ENCODE peak calls at places on chromosomes 2 and 18, in five cellular contexts. Z is GM23338, U is psoas muscle, T is hepatocyte, D is HepG2. Q is an unnamed sample.

GRCh38 chr2:133171396-133172004 is 396.8 kb downstream of the NCKAP5 start:
- DNase-seq in Z (peak; percentile 83), U (no peak), T (peak; percentile 72), D (peak; percentile 58), Q (peak; percentile 71)

GRCh38 chr2:236600158-236600557 is 30.5 kb downstream of the ACKR3 start:
- DNase-seq in Z (no peak), U (no peak), T (no peak), D (no peak), Q (no peak)

GRCh38 chr2:45888641-45889040 is 237.2 kb downstream of the PRKCE start:
- DNase-seq in Z (no peak), U (no peak), T (no peak), D (no peak), Q (peak; percentile 49)

GRCh38 chr2:9637330-9637729 is 6.5 kb upstream of the YWHAQ start:
- DNase-seq in Z (no peak), U (no peak), T (no peak), D (peak; percentile 62), Q (no peak)

GRCh38 chr2:46187112-46187618 is 110.0 kb upstream of the EPAS1 start:
- DNase-seq in Z (no peak), U (no peak), T (no peak), D (peak; percentile 86), Q (peak; percentile 51)

GRCh38 chr18:48206887-48207286 is 202.3 kb downstream of the ZBTB7C start:
- DNase-seq in Z (no peak), U (no peak), T (no peak), D (no peak), Q (no peak)

GRCh38 chr18:10754128-10754527 is 228.3 kb downstream of the NAPG start:
- DNase-seq in Z (no peak), U (no peak), T (no peak), D (no peak), Q (no peak)

GRCh38 chr2:112048887-112049286 is 6.2 kb upstream of the TMEM87B start:
- DNase-seq in Z (peak; percentile 64), U (no peak), T (peak; percentile 60), D (peak; percentile 71), Q (peak; percentile 75)

GRCh38 chr2:120317180-120317533 is 28.8 kb upstream of the INHBB start:
- DNase-seq in Z (no peak), U (no peak), T (no peak), D (no peak), Q (no peak)

GRCh38 chr2:175203621-175204496 is 22.3 kb upstream of the ATP5MC3 start:
- DNase-seq in Z (peak; percentile 86), U (peak; percentile 38), T (peak; percentile 79), D (peak; percentile 50), Q (peak; percentile 66)

GRCh38 chr2:88843651-88844050 is 152.2 kb downstream of the RPIA start:
- DNase-seq in Z (no peak), U (no peak), T (no peak), D (no peak), Q (no peak)

GRCh38 chr2:88842656-88843055 is 151.2 kb downstream of the RPIA start:
- DNase-seq in Z (no peak), U (no peak), T (no peak), D (no peak), Q (no peak)

GRCh38 chr2:88841224-88841929 is 149.9 kb downstream of the RPIA start:
- DNase-seq in Z (no peak), U (no peak), T (no peak), D (no peak), Q (no peak)

GRCh38 chr2:88844960-88845359 is 153.5 kb downstream of the RPIA start:
- DNase-seq in Z (no peak), U (no peak), T (no peak), D (no peak), Q (no peak)

GRCh38 chr2:88843061-88843460 is 151.6 kb downstream of the RPIA start:
- DNase-seq in Z (no peak), U (no peak), T (no peak), D (no peak), Q (no peak)
- H3K4me1 ChIP-seq in Z (no peaks in the 10 kb centered on the region), U (no peaks in the 10 kb centered on the region), T (no peaks in the 10 kb centered on the region), D (no peaks in the 10 kb centered on the region), Q (no peaks in the 10 kb centered on the region)

GRCh38 chr18:63368611-63369010 is 1.6 kb upstream of the KDSR start:
- DNase-seq in Z (no peak), U (no peak), T (no peak), D (no peak), Q (no peak)

GRCh38 chr18:63365909-63366269 is 1.1 kb downstream of the KDSR start:
- DNase-seq in Z (peak; percentile 36), U (no peak), T (peak; percentile 10), D (no peak), Q (no peak)

GRCh38 chr18:63366270-63366990 is 576 bp downstream of the KDSR start:
- DNase-seq in Z (peak; percentile 73), U (peak; percentile 82), T (peak; percentile 83), D (peak; percentile 64), Q (peak; percentile 81)

GRCh38 chr18:63366991-63367240 is at the start of gene KDSR:
- DNase-seq in Z (no peak), U (no peak), T (no peak), D (no peak), Q (no peak)

DNA sequence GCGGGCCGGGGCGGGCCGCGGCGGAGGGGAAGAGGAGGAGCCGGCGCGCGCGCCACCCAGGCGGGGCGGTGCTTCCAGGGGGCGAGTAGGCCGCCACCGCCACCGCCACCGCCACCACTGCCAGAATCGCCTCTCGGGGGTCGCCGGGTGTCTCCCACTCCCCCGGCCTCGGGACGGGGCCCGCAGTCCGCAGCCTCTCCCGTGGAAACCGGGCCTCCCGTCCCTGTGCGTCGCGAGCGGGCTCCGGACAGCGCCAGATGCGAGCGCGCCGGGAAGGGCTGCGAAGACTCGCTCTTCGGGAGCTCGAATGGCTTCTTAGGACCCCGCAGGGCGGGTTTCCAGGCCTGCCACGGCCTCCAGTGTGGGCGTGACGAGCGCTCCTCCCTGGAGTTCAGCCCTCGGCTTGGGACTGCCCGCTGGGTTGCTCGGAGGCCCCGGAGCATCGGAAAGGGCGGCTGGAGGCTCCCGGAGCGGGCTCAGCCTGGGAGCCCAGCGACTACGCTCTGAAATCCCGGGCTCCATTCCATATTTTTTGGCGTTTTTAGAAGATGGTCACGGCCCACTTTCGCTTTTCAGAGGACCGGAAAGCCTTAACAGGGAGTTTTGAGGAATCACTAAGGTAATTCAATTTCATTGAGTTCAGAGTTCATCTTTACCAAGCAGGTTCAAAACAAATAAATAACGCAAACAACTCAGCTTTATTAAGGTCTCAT is 391 bp upstream of the KDSR start:
- DNase-seq in Z (peak; percentile 96), U (peak; percentile 98), T (peak; percentile 99), D (peak; percentile 94), Q (peak; percentile 94)
- H3K27ac ChIP-seq in Z (peak overlapping the region; percentile 84), U (peak overlapping the region; percentile 90), T (peak overlapping the region; percentile 99), D (peak overlapping the region; percentile 96), Q (peak overlapping the region; percentile 89)

GRCh38 chr2:110731064-110731463 is 1.3 kb upstream of the ACOXL start:
- DNase-seq in Z (no peak), U (no peak), T (no peak), D (no peak), Q (no peak)
- H3K27me3 ChIP-seq in Z (peaks cover 30% of the 10 kb centered on the region), U (peaks cover 17% of the 10 kb centered on the region), T (peaks cover 68% of the 10 kb centered on the region), D (peaks cover 13% of the 10 kb centered on the region), Q (peaks cover 37% of the 10 kb centered on the region)

DNA sequence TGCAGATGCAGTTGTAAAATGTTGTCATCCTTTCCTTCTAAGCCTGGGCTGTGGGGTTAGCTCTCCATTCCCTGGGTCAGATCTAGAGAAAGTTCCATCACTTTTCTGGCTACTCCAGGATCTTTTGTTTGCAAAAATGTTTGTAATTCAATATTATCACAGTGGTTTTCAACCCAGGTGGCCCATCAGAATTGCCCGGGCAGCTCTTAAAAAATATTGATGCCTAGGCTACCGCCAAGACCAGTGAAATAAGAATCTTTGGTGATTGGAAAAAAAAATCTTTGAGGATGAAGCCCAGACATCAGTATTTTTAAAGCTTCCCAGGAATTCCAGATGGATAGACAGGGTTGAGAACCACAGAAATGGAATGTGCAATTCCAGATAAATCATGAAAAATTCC is 232.5 kb upstream of the SPRED2 start:
- DNase-seq in Z (no peak), U (no peak), T (no peak), D (no peak), Q (no peak)
- H3K4me1 ChIP-seq in Z (no peaks in the 10 kb centered on the region), U (peaks cover 3% of the 10 kb centered on the region), T (peaks cover 13% of the 10 kb centered on the region), D (peaks cover 8% of the 10 kb centered on the region), Q (no peaks in the 10 kb centered on the region)

DNA sequence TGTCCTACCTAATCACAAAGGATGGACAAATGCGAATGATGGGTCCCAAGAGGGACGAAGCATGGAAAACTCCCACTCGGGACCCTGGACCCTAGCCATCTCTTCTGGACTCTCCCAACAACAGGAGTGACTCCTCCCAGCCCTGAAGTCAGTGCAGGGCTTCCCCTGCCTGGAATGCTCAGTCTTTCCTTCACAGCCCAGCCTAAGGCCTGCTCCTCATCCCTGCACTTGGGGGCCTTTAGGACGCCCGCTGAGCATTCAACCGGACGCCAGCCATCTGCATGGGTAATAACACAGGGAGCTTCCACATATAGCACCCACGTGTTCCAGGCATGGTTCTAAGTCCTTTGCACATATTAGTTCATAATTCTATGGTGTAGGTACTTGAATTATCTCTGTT is 237.5 kb downstream of the KLHL29 start:
- DNase-seq in Z (no peak), U (no peak), T (no peak), D (no peak), Q (no peak)
- H3K27ac ChIP-seq in Z (no peak overlapping the region), U (no peak overlapping the region), T (no peak overlapping the region), D (no peak overlapping the region), Q (no peak overlapping the region)

DNA sequence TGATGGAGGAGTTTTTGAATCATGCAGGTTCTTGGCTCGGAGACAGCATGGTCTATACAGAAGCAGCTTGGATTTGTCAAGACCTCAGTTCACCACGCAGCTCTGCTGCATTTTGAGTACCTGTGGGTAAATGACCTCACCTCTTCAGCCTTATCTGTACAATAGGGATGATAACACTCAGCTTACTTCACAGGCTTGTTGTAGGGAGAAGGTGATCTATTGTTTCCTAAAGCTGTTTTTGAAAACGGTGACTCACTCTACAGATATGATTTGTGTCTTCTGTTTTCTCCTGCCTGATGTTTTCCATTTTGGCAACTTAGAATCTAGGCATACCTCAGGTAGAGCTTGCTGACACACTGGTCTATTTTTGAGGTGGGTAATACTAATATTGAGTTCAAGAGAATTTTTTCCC is 80.3 kb downstream of the FMNL2 start:
- DNase-seq in Z (no peak), U (no peak), T (peak; percentile 34), D (peak; percentile 79), Q (peak; percentile 19)
- H3K27me3 ChIP-seq in Z (no peaks in the 10 kb centered on the region), U (no peaks in the 10 kb centered on the region), T (no peaks in the 10 kb centered on the region), D (no peaks in the 10 kb centered on the region), Q (no peaks in the 10 kb centered on the region)